ENCODE peak calls at places on chromosomes 5 and 9, in four cellular contexts. One of them, this sample, is unnamed.

GRCh38 chr9:28927711-28928110 is 1354.4 kb upstream of the C9orf72 start:
- DNase-seq in cardiac muscle cell: no peak
- DNase-seq in foreskin fibroblast: no peak
- DNase-seq in MCF 10A: peak; percentile 83
- DNase-seq in this sample: no peak

GRCh38 chr5:37552770-37553719 is 173.9 kb downstream of the WDR70 start:
- DNase-seq in cardiac muscle cell: peak; percentile 97
- DNase-seq in foreskin fibroblast: peak; percentile 15
- DNase-seq in MCF 10A: no peak
- DNase-seq in this sample: peak; percentile 32

GRCh38 chr9:112529316-112529715 is 42.7 kb downstream of the KIAA1958 start:
- DNase-seq in cardiac muscle cell: no peak
- DNase-seq in foreskin fibroblast: no peak
- DNase-seq in MCF 10A: no peak
- DNase-seq in this sample: no peak

GRCh38 chr5:45274241-45274640 is 421.9 kb downstream of the HCN1 start:
- DNase-seq in MCF 10A: no peak
- DNase-seq in foreskin fibroblast: no peak
- DNase-seq in cardiac muscle cell: no peak
- DNase-seq in this sample: no peak

GRCh38 chr9:91214086-91214485 is 147.6 kb downstream of the AUH start:
- DNase-seq in MCF 10A: no peak
- DNase-seq in foreskin fibroblast: peak; percentile 37
- DNase-seq in cardiac muscle cell: peak; percentile 33
- DNase-seq in this sample: no peak

GRCh38 chr9:126705311-126705766 is 91.6 kb downstream of the LMX1B start:
- DNase-seq in foreskin fibroblast: peak; percentile 85
- DNase-seq in cardiac muscle cell: peak; percentile 69
- DNase-seq in MCF 10A: peak; percentile 73
- DNase-seq in this sample: peak; percentile 89

GRCh38 chr9:122835313-122835731 is 6.9 kb upstream of the PDCL start:
- DNase-seq in MCF 10A: no peak
- DNase-seq in cardiac muscle cell: no peak
- DNase-seq in foreskin fibroblast: no peak
- DNase-seq in this sample: no peak

GRCh38 chr5:132748522-132749000 is 1.3 kb downstream of the CCNI2 start:
- DNase-seq in MCF 10A: no peak
- DNase-seq in foreskin fibroblast: no peak
- DNase-seq in cardiac muscle cell: no peak
- DNase-seq in this sample: no peak

GRCh38 chr5:159002201-159002600 is 97.5 kb downstream of the EBF1 start:
- DNase-seq in cardiac muscle cell: no peak
- DNase-seq in foreskin fibroblast: no peak
- DNase-seq in MCF 10A: no peak
- DNase-seq in this sample: no peak

GRCh38 chr5:175163586-175164275 is 280.3 kb downstream of the DRD1 start:
- DNase-seq in MCF 10A: no peak
- DNase-seq in cardiac muscle cell: no peak
- DNase-seq in foreskin fibroblast: no peak
- DNase-seq in this sample: no peak

GRCh38 chr9:108473209-108474112 is 382.3 kb downstream of the ACTL7B start:
- DNase-seq in foreskin fibroblast: peak; percentile 90
- DNase-seq in cardiac muscle cell: peak; percentile 88
- DNase-seq in MCF 10A: peak; percentile 91
- DNase-seq in this sample: no peak

GRCh38 chr9:98520221-98520920 is 188.4 kb downstream of the GABBR2 start:
- DNase-seq in foreskin fibroblast: peak; percentile 32
- DNase-seq in cardiac muscle cell: peak; percentile 6
- DNase-seq in MCF 10A: no peak
- DNase-seq in this sample: no peak

GRCh38 chr5:177397875-177398390 is 2.5 kb downstream of the PFN3 start:
- DNase-seq in foreskin fibroblast: no peak
- DNase-seq in MCF 10A: no peak
- DNase-seq in cardiac muscle cell: no peak
- DNase-seq in this sample: no peak

GRCh38 chr5:21398511-21398910 is 1410.5 kb upstream of the CDH18 start:
- DNase-seq in cardiac muscle cell: no peak
- DNase-seq in foreskin fibroblast: no peak
- DNase-seq in MCF 10A: peak; percentile 17
- DNase-seq in this sample: no peak

GRCh38 chr9:101388507-101388993 is 3.7 kb upstream of the BAAT start:
- DNase-seq in cardiac muscle cell: no peak
- DNase-seq in foreskin fibroblast: no peak
- DNase-seq in MCF 10A: no peak
- DNase-seq in this sample: no peak

GRCh38 chr5:132396589-132397001 is 27.1 kb downstream of the SLC22A5 start:
- DNase-seq in MCF 10A: no peak
- DNase-seq in cardiac muscle cell: no peak
- DNase-seq in foreskin fibroblast: no peak
- DNase-seq in this sample: no peak

GRCh38 chr5:133524597-133524996 is 87.7 kb downstream of the FSTL4 start:
- DNase-seq in foreskin fibroblast: no peak
- DNase-seq in MCF 10A: no peak
- DNase-seq in cardiac muscle cell: no peak
- DNase-seq in this sample: no peak

GRCh38 chr9:127903557-127904475 is 4.4 kb upstream of the ST6GALNAC6 start:
- DNase-seq in cardiac muscle cell: no peak
- DNase-seq in foreskin fibroblast: peak; percentile 70
- DNase-seq in MCF 10A: no peak
- DNase-seq in this sample: no peak

GRCh38 chr5:159581502-159582249 is 251.4 kb upstream of the IL12B start:
- DNase-seq in cardiac muscle cell: peak; percentile 83
- DNase-seq in MCF 10A: peak; percentile 100
- DNase-seq in foreskin fibroblast: peak; percentile 73
- DNase-seq in this sample: no peak

GRCh38 chr9:128921881-128922763 is 1.3 kb downstream of the PHYHD1 start:
- DNase-seq in foreskin fibroblast: peak; percentile 87
- DNase-seq in MCF 10A: no peak
- DNase-seq in cardiac muscle cell: peak; percentile 83
- DNase-seq in this sample: no peak

GRCh38 chr5:84382363-84383295 is 2.1 kb downstream of the EDIL3 start:
- DNase-seq in foreskin fibroblast: peak; percentile 24
- DNase-seq in cardiac muscle cell: peak; percentile 83
- DNase-seq in MCF 10A: peak; percentile 15
- DNase-seq in this sample: peak; percentile 41

GRCh38 chr5:36305571-36306326 is 4.0 kb upstream of the RANBP3L start:
- DNase-seq in cardiac muscle cell: peak; percentile 75
- DNase-seq in MCF 10A: peak; percentile 65
- DNase-seq in foreskin fibroblast: peak; percentile 82
- DNase-seq in this sample: no peak

GRCh38 chr9:16413509-16414016 is 456.9 kb downstream of the BNC2 start:
- DNase-seq in cardiac muscle cell: peak; percentile 100
- DNase-seq in MCF 10A: peak; percentile 87
- DNase-seq in foreskin fibroblast: peak; percentile 96
- DNase-seq in this sample: peak; percentile 4

GRCh38 chr5:96703985-96704384 is 41.8 kb downstream of the CAST start:
- DNase-seq in cardiac muscle cell: no peak
- DNase-seq in foreskin fibroblast: no peak
- DNase-seq in MCF 10A: no peak
- DNase-seq in this sample: no peak

GRCh38 chr5:52269853-52270252 is 517.9 kb upstream of the ITGA1 start:
- DNase-seq in foreskin fibroblast: no peak
- DNase-seq in cardiac muscle cell: no peak
- DNase-seq in MCF 10A: no peak
- DNase-seq in this sample: no peak

GRCh38 chr5:141876628-141877477 is 1.4 kb downstream of the PCDH1 start:
- DNase-seq in foreskin fibroblast: no peak
- DNase-seq in cardiac muscle cell: no peak
- DNase-seq in MCF 10A: peak; percentile 41
- DNase-seq in this sample: no peak

GRCh38 chr9:114172981-114173833 is 17.9 kb downstream of the COL27A1 start:
- DNase-seq in foreskin fibroblast: peak; percentile 81
- DNase-seq in cardiac muscle cell: peak; percentile 37
- DNase-seq in MCF 10A: no peak
- DNase-seq in this sample: no peak

GRCh38 chr9:98495530-98495929 is 213.2 kb downstream of the GABBR2 start:
- DNase-seq in MCF 10A: no peak
- DNase-seq in foreskin fibroblast: no peak
- DNase-seq in cardiac muscle cell: no peak
- DNase-seq in this sample: no peak

GRCh38 chr9:91837982-91838731 is 111.9 kb downstream of the ROR2 start:
- DNase-seq in MCF 10A: peak; percentile 86
- DNase-seq in foreskin fibroblast: peak; percentile 47
- DNase-seq in cardiac muscle cell: peak; percentile 75
- DNase-seq in this sample: no peak

GRCh38 chr5:67816456-67816855 is 399.1 kb upstream of the PIK3R1 start:
- DNase-seq in cardiac muscle cell: no peak
- DNase-seq in MCF 10A: no peak
- DNase-seq in foreskin fibroblast: peak; percentile 54
- DNase-seq in this sample: no peak

GRCh38 chr9:108212179-108212578 is 643.6 kb downstream of the ACTL7B start:
- DNase-seq in MCF 10A: no peak
- DNase-seq in cardiac muscle cell: peak; percentile 54
- DNase-seq in foreskin fibroblast: no peak
- DNase-seq in this sample: no peak

GRCh38 chr5:32172908-32173393 is 1.2 kb downstream of the GOLPH3 start:
- DNase-seq in cardiac muscle cell: no peak
- DNase-seq in MCF 10A: peak; percentile 33
- DNase-seq in foreskin fibroblast: no peak
- DNase-seq in this sample: no peak

GRCh38 chr9:81623778-81624177 is 65.6 kb downstream of the TLE1 start:
- DNase-seq in MCF 10A: no peak
- DNase-seq in foreskin fibroblast: no peak
- DNase-seq in cardiac muscle cell: no peak
- DNase-seq in this sample: no peak

GRCh38 chr9:36802171-36802920 is 229.7 kb downstream of the MELK start:
- DNase-seq in foreskin fibroblast: peak; percentile 85
- DNase-seq in cardiac muscle cell: peak; percentile 47
- DNase-seq in MCF 10A: peak; percentile 39
- DNase-seq in this sample: no peak

GRCh38 chr9:133493845-133494540 is 15.1 kb upstream of the SLC2A6 start:
- DNase-seq in foreskin fibroblast: no peak
- DNase-seq in cardiac muscle cell: no peak
- DNase-seq in MCF 10A: no peak
- DNase-seq in this sample: no peak

GRCh38 chr9:93398471-93398870 is 53.0 kb upstream of the FAM120A start:
- DNase-seq in MCF 10A: no peak
- DNase-seq in foreskin fibroblast: no peak
- DNase-seq in cardiac muscle cell: no peak
- DNase-seq in this sample: no peak

GRCh38 chr9:126471084-126471611 is 142.6 kb upstream of the LMX1B start:
- DNase-seq in MCF 10A: peak; percentile 54
- DNase-seq in cardiac muscle cell: peak; percentile 77
- DNase-seq in foreskin fibroblast: peak; percentile 50
- DNase-seq in this sample: no peak

GRCh38 chr5:93572773-93573626 is 8.0 kb downstream of the NR2F1-AS1 start:
- DNase-seq in cardiac muscle cell: peak; percentile 72
- DNase-seq in foreskin fibroblast: no peak
- DNase-seq in MCF 10A: no peak
- DNase-seq in this sample: no peak